ENCODE peak calls at places on chromosomes 6 and 20, in seven cellular contexts. K is spleen, L is GM12878, R is upper lobe of left lung, N is Panc1, A is sigmoid colon, D is SK-N-SH. E is an unnamed sample.

GRCh38 chr6:145551164-145551563 is 184.2 kb downstream of the EPM2A start:
- DNase-seq in N (no peak), K (no peak), R (no peak), L (no peak), A (no peak), D (no peak), E (no peak)

GRCh38 chr20:1636621-1637020 is 16.8 kb upstream of the SIRPB1 start:
- DNase-seq in K (no peak), A (no peak), D (no peak), L (no peak), N (no peak), R (no peak), E (no peak)

GRCh38 chr20:5080384-5080877 is 39.3 kb downstream of the PCNA start:
- DNase-seq in L (peak; percentile 48), D (no peak), K (peak; percentile 90), A (peak; percentile 80), R (peak; percentile 87), N (no peak), E (no peak)

GRCh38 chr6:47669684-47670515 is 28.5 kb upstream of the ADGRF4 start:
- DNase-seq in A (no peak), L (no peak), D (no peak), N (no peak), K (no peak), R (no peak), E (no peak)

GRCh38 chr20:35901678-35902544 is 52.4 kb downstream of the SCAND1 start:
- DNase-seq in D (no peak), A (no peak), L (no peak), R (no peak), N (peak; percentile 60), K (no peak), E (no peak)

GRCh38 chr20:54643761-54644160 is 168.4 kb downstream of the DOK5 start:
- DNase-seq in R (peak; percentile 22), D (no peak), L (no peak), N (no peak), K (no peak), A (no peak), E (no peak)

GRCh38 chr6:158175111-158175510 is 7.0 kb downstream of the GTF2H5 start:
- DNase-seq in R (no peak), N (no peak), K (no peak), D (no peak), L (no peak), A (no peak), E (no peak)

GRCh38 chr6:9875605-9876353 is 539.1 kb downstream of the TFAP2A start:
- DNase-seq in L (no peak), R (no peak), D (no peak), N (no peak), A (no peak), K (no peak), E (no peak)

GRCh38 chr20:47669927-47670890 is 115.1 kb downstream of the SULF2 start:
- DNase-seq in K (no peak), N (no peak), L (no peak), A (no peak), D (no peak), R (no peak), E (no peak)

GRCh38 chr6:93352604-93353003 is 66.8 kb downstream of the EPHA7 start:
- DNase-seq in A (no peak), N (no peak), K (no peak), L (no peak), R (no peak), D (no peak), E (no peak)

GRCh38 chr6:110338820-110339470 is 19.2 kb downstream of the METTL24 start:
- DNase-seq in R (no peak), A (no peak), D (no peak), K (no peak), L (no peak), N (no peak), E (no peak)

GRCh38 chr20:62928246-62928939 is 2.1 kb upstream of the DIDO1 start:
- DNase-seq in A (no peak), D (no peak), K (peak; percentile 77), N (no peak), L (no peak), R (peak; percentile 21), E (no peak)

GRCh38 chr6:142075516-142076101 is 57.1 kb upstream of the GJE1 start:
- DNase-seq in R (no peak), N (no peak), D (no peak), A (no peak), L (no peak), K (no peak), E (no peak)

GRCh38 chr6:136503303-136503702 is 46.9 kb downstream of the MAP7 start:
- DNase-seq in K (no peak), A (no peak), L (no peak), R (no peak), N (no peak), D (no peak), E (no peak)

GRCh38 chr20:49593441-49594142 is 25.7 kb upstream of the PTGIS start:
- DNase-seq in D (no peak), N (no peak), L (no peak), A (no peak), R (no peak), K (no peak), E (no peak)

GRCh38 chr20:41161886-41162285 is 24.5 kb downstream of the PLCG1 start:
- DNase-seq in K (no peak), D (no peak), A (no peak), N (no peak), L (no peak), R (no peak), E (no peak)

GRCh38 chr20:41165001-41165882 is 27.9 kb downstream of the PLCG1 start:
- DNase-seq in N (no peak), K (peak; percentile 61), L (no peak), R (no peak), A (peak; percentile 39), D (no peak), E (no peak)

GRCh38 chr20:41160686-41161085 is 23.3 kb downstream of the PLCG1 start:
- DNase-seq in N (no peak), D (no peak), L (no peak), R (no peak), A (no peak), K (no peak), E (no peak)

GRCh38 chr20:41163821-41164220 is 26.5 kb downstream of the PLCG1 start:
- DNase-seq in A (no peak), R (no peak), D (no peak), K (peak; percentile 70), N (no peak), L (no peak), E (no peak)

DNA sequence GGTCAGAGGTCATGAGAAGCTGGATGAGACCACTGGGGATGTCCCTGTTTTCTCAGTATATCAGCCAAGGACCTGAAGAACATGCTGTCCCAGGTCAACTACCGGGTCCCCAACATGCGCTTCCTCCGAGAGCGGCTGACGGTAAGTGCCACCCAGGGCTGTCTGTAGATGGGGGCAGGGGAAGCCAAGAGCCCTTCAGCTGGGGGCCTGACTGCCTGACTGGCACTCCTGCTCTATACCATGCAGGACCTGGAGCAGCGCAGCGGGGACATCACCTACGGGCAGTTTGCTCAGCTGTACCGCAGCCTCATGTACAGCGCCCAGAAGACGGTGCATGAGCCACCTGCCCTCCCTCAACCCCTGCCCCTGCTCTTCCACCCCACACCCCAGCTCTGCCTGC is 25.1 kb downstream of the PLCG1 start:
- DNase-seq in K (no peak), A (no peak), L (no peak), N (no peak), D (no peak), R (no peak), E (no peak)
- H3K36me3 ChIP-seq in K (peaks cover 79% of the 10 kb centered on the region), A (peaks cover 55% of the 10 kb centered on the region), L (peaks cover 31% of the 10 kb centered on the region), N (no peaks in the 10 kb centered on the region), D (peaks cover 68% of the 10 kb centered on the region), R (peaks cover 73% of the 10 kb centered on the region), E (peaks cover 67% of the 10 kb centered on the region)

GRCh38 chr6:170025341-170026271 is 265.3 kb downstream of the DLL1 start:
- DNase-seq in A (peak; percentile 67), R (peak; percentile 20), K (peak; percentile 54), L (no peak), D (no peak), N (no peak), E (no peak)
- H3K9me3 ChIP-seq in A (no peaks in the 10 kb centered on the region), R (no peaks in the 10 kb centered on the region), K (no peaks in the 10 kb centered on the region), L (no peaks in the 10 kb centered on the region), D (no peaks in the 10 kb centered on the region), N (no peaks in the 10 kb centered on the region), E (no peaks in the 10 kb centered on the region)

GRCh38 chr6:16737389-16737788 is 23.9 kb downstream of the ATXN1 start:
- DNase-seq in D (no peak), N (no peak), A (no peak), L (no peak), K (no peak), R (no peak), E (no peak)
- TF ChIP-seq POLR2AphosphoS5 in D (no peak), N (no peak), A (no peak), L (no peak), K (no peak), R (no peak), E (no peak)

DNA sequence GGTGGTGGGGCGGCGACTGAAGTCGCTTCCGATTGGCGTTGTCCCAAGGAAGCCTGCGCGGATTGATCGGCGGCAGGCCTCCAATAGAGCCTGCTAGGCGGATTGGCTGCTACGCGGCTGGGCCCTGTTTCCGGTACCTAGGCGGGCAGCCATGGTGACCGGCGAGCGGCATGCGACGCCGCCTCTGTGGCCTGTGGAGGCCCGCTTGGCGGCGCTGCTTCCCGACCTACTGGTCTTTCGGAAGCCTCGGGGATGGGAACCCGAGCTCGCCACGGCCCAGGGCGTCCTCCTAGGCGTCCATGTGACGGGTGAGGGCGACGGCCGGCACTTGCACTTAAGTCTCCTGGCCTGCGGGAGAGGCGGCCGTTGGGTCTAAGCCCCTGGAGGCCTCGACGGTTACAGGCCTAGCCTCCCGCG is 28.1 kb downstream of the NFYA start:
- DNase-seq in R (no peak), D (no peak), L (no peak), N (no peak), A (no peak), K (peak; percentile 70), E (no peak)
- H3K36me3 ChIP-seq in R (peaks cover 63% of the 10 kb centered on the region), D (peaks cover 58% of the 10 kb centered on the region), L (peaks cover 32% of the 10 kb centered on the region), N (peaks cover 27% of the 10 kb centered on the region), A (peaks cover 12% of the 10 kb centered on the region), K (peaks cover 63% of the 10 kb centered on the region), E (no peaks in the 10 kb centered on the region)

GRCh38 chr6:27442932-27443331 is 30.0 kb downstream of the ZNF184 start:
- DNase-seq in N (no peak), K (no peak), R (no peak), D (no peak), L (no peak), A (no peak), E (no peak)

GRCh38 chr6:27452496-27452897 is 20.4 kb downstream of the ZNF184 start:
- DNase-seq in A (no peak), K (no peak), R (no peak), L (no peak), D (no peak), N (no peak), E (no peak)

GRCh38 chr6:27451660-27452390 is 21.1 kb downstream of the ZNF184 start:
- DNase-seq in N (no peak), A (no peak), L (no peak), R (no peak), K (no peak), D (no peak), E (no peak)

GRCh38 chr6:27448456-27448855 is 24.4 kb downstream of the ZNF184 start:
- DNase-seq in N (no peak), D (no peak), L (no peak), A (no peak), R (no peak), K (no peak), E (no peak)
- H3K9me3 ChIP-seq in N (peaks cover 77% of the 10 kb centered on the region), D (peaks cover 39% of the 10 kb centered on the region), L (peaks cover 37% of the 10 kb centered on the region), A (peaks cover 53% of the 10 kb centered on the region), R (peaks cover 83% of the 10 kb centered on the region), K (peaks cover 88% of the 10 kb centered on the region), E (peaks cover 30% of the 10 kb centered on the region)

GRCh38 chr6:152301806-152302568 is 335.2 kb downstream of the SYNE1 start:
- DNase-seq in L (peak; percentile 74), N (peak; percentile 48), R (peak; percentile 84), A (peak; percentile 92), D (peak; percentile 84), K (peak; percentile 97), E (peak; percentile 93)
- TF ChIP-seq POLR2AphosphoS5 in L (peak; percentile 76), N (no peak), R (no peak), A (peak; percentile 41), D (peak; percentile 21), K (peak; percentile 93), E (peak; percentile 25)

E was measured in vagina.